ENCODE peak calls at places on chromosome 7, in six cellular contexts. One of them, this sample, is unnamed.
A peak's percentile ranks its signal among the peaks of the same experiment; 100 is the strongest.

GRCh38 chr7:94028768-94029167 is 24.6 kb upstream of the BET1 start:
- DNase-seq in Right ventricle myocardium superior: no peak
- DNase-seq in AG08396: peak; percentile 15
- DNase-seq in NCI-H1417: no peak
- DNase-seq in mucosa of gallbladder: no peak
- DNase-seq in osteoblast: no peak
- DNase-seq in this sample: no peak

GRCh38 chr7:77903597-77903996 is 105.0 kb downstream of the PHTF2 start:
- DNase-seq in Right ventricle myocardium superior: no peak
- DNase-seq in AG08396: peak; percentile 4
- DNase-seq in NCI-H1417: no peak
- DNase-seq in mucosa of gallbladder: no peak
- DNase-seq in osteoblast: peak; percentile 46
- DNase-seq in this sample: no peak

GRCh38 chr7:116327751-116328150 is 117.4 kb downstream of the TES start:
- DNase-seq in Right ventricle myocardium superior: no peak
- DNase-seq in AG08396: peak; percentile 39
- DNase-seq in NCI-H1417: no peak
- DNase-seq in mucosa of gallbladder: no peak
- DNase-seq in osteoblast: peak; percentile 3
- DNase-seq in this sample: no peak

GRCh38 chr7:22200238-22200637 is 156.7 kb downstream of the RAPGEF5 start:
- DNase-seq in Right ventricle myocardium superior: no peak
- DNase-seq in AG08396: no peak
- DNase-seq in NCI-H1417: no peak
- DNase-seq in mucosa of gallbladder: no peak
- DNase-seq in osteoblast: no peak
- DNase-seq in this sample: no peak

GRCh38 chr7:137146552-137146961 is 197.0 kb downstream of the PTN start:
- DNase-seq in Right ventricle myocardium superior: no peak
- DNase-seq in AG08396: peak; percentile 44
- DNase-seq in NCI-H1417: no peak
- DNase-seq in mucosa of gallbladder: no peak
- DNase-seq in osteoblast: peak; percentile 73
- DNase-seq in this sample: no peak

GRCh38 chr7:42142089-42142488 is 94.9 kb downstream of the GLI3 start:
- DNase-seq in Right ventricle myocardium superior: no peak
- DNase-seq in AG08396: no peak
- DNase-seq in NCI-H1417: no peak
- DNase-seq in mucosa of gallbladder: no peak
- DNase-seq in osteoblast: no peak
- DNase-seq in this sample: no peak

GRCh38 chr7:96314402-96315108 is 7.3 kb downstream of the SLC25A13 start:
- DNase-seq in Right ventricle myocardium superior: no peak
- DNase-seq in AG08396: no peak
- DNase-seq in NCI-H1417: no peak
- DNase-seq in mucosa of gallbladder: no peak
- DNase-seq in osteoblast: no peak
- DNase-seq in this sample: no peak

GRCh38 chr7:100632951-100633717 is 8.2 kb downstream of the TFR2 start:
- DNase-seq in Right ventricle myocardium superior: peak; percentile 62
- DNase-seq in AG08396: no peak
- DNase-seq in NCI-H1417: peak; percentile 84
- DNase-seq in mucosa of gallbladder: peak; percentile 32
- DNase-seq in osteoblast: peak; percentile 94
- DNase-seq in this sample: no peak

GRCh38 chr7:144784943-144785342 is 50.9 kb downstream of the TPK1 start:
- DNase-seq in Right ventricle myocardium superior: no peak
- DNase-seq in AG08396: no peak
- DNase-seq in NCI-H1417: no peak
- DNase-seq in mucosa of gallbladder: no peak
- DNase-seq in osteoblast: no peak
- DNase-seq in this sample: no peak

GRCh38 chr7:127858091-127858914 is 172.9 kb downstream of the LRRC4 start:
- DNase-seq in Right ventricle myocardium superior: no peak
- DNase-seq in AG08396: no peak
- DNase-seq in NCI-H1417: no peak
- DNase-seq in mucosa of gallbladder: no peak
- DNase-seq in osteoblast: peak; percentile 68
- DNase-seq in this sample: no peak

GRCh38 chr7:95246935-95247370 is 77.4 kb downstream of the PON1 start:
- DNase-seq in Right ventricle myocardium superior: no peak
- DNase-seq in AG08396: peak; percentile 49
- DNase-seq in NCI-H1417: peak; percentile 89
- DNase-seq in mucosa of gallbladder: peak; percentile 42
- DNase-seq in osteoblast: peak; percentile 73
- DNase-seq in this sample: peak; percentile 89

GRCh38 chr7:93620057-93620456 is 45.5 kb upstream of the CALCR start:
- DNase-seq in Right ventricle myocardium superior: no peak
- DNase-seq in AG08396: no peak
- DNase-seq in NCI-H1417: no peak
- DNase-seq in mucosa of gallbladder: no peak
- DNase-seq in osteoblast: no peak
- DNase-seq in this sample: no peak

GRCh38 chr7:66296555-66296954 is 91.4 kb downstream of the TPST1 start:
- DNase-seq in Right ventricle myocardium superior: no peak
- DNase-seq in AG08396: no peak
- DNase-seq in NCI-H1417: no peak
- DNase-seq in mucosa of gallbladder: no peak
- DNase-seq in osteoblast: peak; percentile 56
- DNase-seq in this sample: no peak

GRCh38 chr7:276230-276835 is 13.6 kb upstream of the FOXL3 start:
- DNase-seq in Right ventricle myocardium superior: no peak
- DNase-seq in AG08396: no peak
- DNase-seq in NCI-H1417: no peak
- DNase-seq in mucosa of gallbladder: no peak
- DNase-seq in osteoblast: peak; percentile 55
- DNase-seq in this sample: no peak

GRCh38 chr7:102395620-102395957 is 574 bp upstream of the PRKRIP1 start:
- DNase-seq in Right ventricle myocardium superior: no peak
- DNase-seq in AG08396: peak; percentile 11
- DNase-seq in NCI-H1417: no peak
- DNase-seq in mucosa of gallbladder: no peak
- DNase-seq in osteoblast: peak; percentile 61
- DNase-seq in this sample: peak; percentile 89

GRCh38 chr7:10940748-10941358 is 32.8 kb upstream of the PHF14 start:
- DNase-seq in Right ventricle myocardium superior: no peak
- DNase-seq in AG08396: no peak
- DNase-seq in NCI-H1417: peak; percentile 76
- DNase-seq in mucosa of gallbladder: no peak
- DNase-seq in osteoblast: no peak
- DNase-seq in this sample: peak; percentile 37

This sample was measured in NCI-H2227 treated with DMSO at 0.1 percent for 48 hours.